ENCODE peak calls at places on chromosomes 1 and 21, in five cellular contexts. S is astrocyte of the spinal cord, A is RWPE1, T is cardiac muscle cell, N is endodermal cell. X is an unnamed sample.

GRCh38 chr1:220843481-220844011 is 35.7 kb upstream of the HLX start:
- DNase-seq in S (peak; percentile 38), A (no peak), T (peak; percentile 69), N (no peak), X (no peak)

GRCh38 chr1:223257856-223258255 is 106.1 kb downstream of the SUSD4 start:
- DNase-seq in S (no peak), A (no peak), T (peak; percentile 30), N (no peak), X (no peak)

GRCh38 chr1:42152119-42152518 is 1.1 kb upstream of the GUCA2B start:
- DNase-seq in S (no peak), A (peak; percentile 27), T (no peak), N (no peak), X (no peak)

GRCh38 chr1:239654998-239655397 is 268.6 kb downstream of the CHRM3 start:
- DNase-seq in S (no peak), A (no peak), T (no peak), N (no peak), X (no peak)

GRCh38 chr21:28213221-28213620 is 779.5 kb downstream of the LTN1 start:
- DNase-seq in S (no peak), A (no peak), T (no peak), N (no peak), X (no peak)

GRCh38 chr1:111882537-111882936 is 106.9 kb downstream of the KCND3 start:
- DNase-seq in S (no peak), A (no peak), T (no peak), N (no peak), X (no peak)

GRCh38 chr1:219990782-219991510 is 55.4 kb downstream of the EPRS1 start:
- DNase-seq in S (peak; percentile 52), A (peak; percentile 38), T (peak; percentile 53), N (no peak), X (peak; percentile 56)

GRCh38 chr1:201543871-201544521 is 5.1 kb downstream of the NAV1 start:
- DNase-seq in S (no peak), A (no peak), T (no peak), N (no peak), X (no peak)

GRCh38 chr1:181208967-181209366 is 120.5 kb downstream of the IER5 start:
- DNase-seq in S (no peak), A (no peak), T (no peak), N (no peak), X (no peak)

GRCh38 chr1:205069371-205070125 is 14.7 kb downstream of the TMEM81 start:
- DNase-seq in S (no peak), A (no peak), T (no peak), N (no peak), X (no peak)

GRCh38 chr1:211944733-211945500 is 90.4 kb downstream of the INTS7 start:
- DNase-seq in S (peak; percentile 48), A (peak; percentile 95), T (peak; percentile 50), N (peak; percentile 84), X (no peak)
- TF ChIP-seq CTCF in S (peak; percentile 76), A (peak; percentile 95), T (peak; percentile 48), N (peak; percentile 77), X (peak; percentile 43)

GRCh38 chr1:210025870-210026269 is 87.9 kb downstream of the SYT14 start:
- DNase-seq in S (no peak), A (no peak), T (no peak), N (no peak), X (no peak)
- TF ChIP-seq CTCF in S (no peak), A (peak; percentile 21), T (no peak), N (no peak), X (peak; percentile 49)

GRCh38 chr1:212950243-212951057 is at the start of gene VASH2:
- DNase-seq in S (peak; percentile 82), A (peak; percentile 80), T (peak; percentile 94), N (peak; percentile 96), X (peak; percentile 93)
- TF ChIP-seq CTCF in S (peak; percentile 26), A (no peak), T (no peak), N (peak; percentile 17), X (no peak)

DNA sequence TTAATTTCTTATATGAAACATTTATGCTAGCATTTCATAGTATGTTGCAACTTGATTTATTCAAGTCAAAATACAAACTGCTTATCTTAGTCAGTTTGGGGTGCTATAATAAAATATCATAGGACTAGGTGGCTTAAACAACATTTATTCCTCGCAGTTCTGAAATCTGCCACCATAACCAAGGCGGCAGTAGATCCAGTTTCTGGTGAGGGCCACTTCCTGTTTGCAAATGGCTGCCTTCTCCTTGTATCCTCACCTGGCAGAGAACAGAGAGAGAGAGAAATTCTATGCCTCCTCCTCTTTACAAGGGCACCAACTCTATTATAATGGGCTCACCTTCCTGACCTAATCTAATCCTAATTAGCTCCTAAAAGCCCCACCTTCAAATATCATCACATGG is 76.1 kb upstream of the RGS2 start:
- DNase-seq in S (no peak), A (no peak), T (no peak), N (no peak), X (peak; percentile 40)
- TF ChIP-seq CTCF in S (no peak), A (no peak), T (no peak), N (peak; percentile 60), X (peak; percentile 34)

X was measured in A673.